ENCODE peak calls at places on chromosomes 4 and X, in eight cellular contexts. One of them, this sample, is unnamed.

GRCh38 chrX:122913764-122914163 is 270.3 kb upstream of the GRIA3 start:
- DNase-seq in K562: no peak
- DNase-seq in endothelial cell of umbilical vein: no peak
- DNase-seq in HepG2: no peak
- DNase-seq in GM12878: no peak
- DNase-seq in HCT116: no peak
- DNase-seq in H1: no peak
- DNase-seq in A549: no peak
- DNase-seq in this sample: no peak

GRCh38 chr4:181645489-181645888 is 597.7 kb upstream of the TENM3 start:
- DNase-seq in endothelial cell of umbilical vein: no peak
- DNase-seq in HepG2: no peak
- DNase-seq in GM12878: no peak
- DNase-seq in HCT116: no peak
- DNase-seq in K562: no peak
- DNase-seq in H1: no peak
- DNase-seq in A549: no peak
- DNase-seq in this sample: no peak

GRCh38 chr4:107153228-107153627 is 117.1 kb upstream of the DKK2 start:
- DNase-seq in K562: no peak
- DNase-seq in HepG2: peak
- DNase-seq in A549: peak
- DNase-seq in endothelial cell of umbilical vein: peak
- DNase-seq in GM12878: no peak
- DNase-seq in HCT116: no peak
- DNase-seq in H1: peak
- DNase-seq in this sample: peak

GRCh38 chr4:8852118-8852704 is 19.4 kb downstream of the HMX1 start:
- DNase-seq in A549: no peak
- DNase-seq in H1: no peak
- DNase-seq in endothelial cell of umbilical vein: no peak
- DNase-seq in GM12878: no peak
- DNase-seq in HCT116: no peak
- DNase-seq in K562: no peak
- DNase-seq in HepG2: no peak
- DNase-seq in this sample: no peak

GRCh38 chrX:102067966-102068723 is 57.3 kb upstream of the TCEAL2 start:
- DNase-seq in endothelial cell of umbilical vein: peak
- DNase-seq in HepG2: peak
- DNase-seq in H1: no peak
- DNase-seq in HCT116: no peak
- DNase-seq in K562: peak
- DNase-seq in A549: peak
- DNase-seq in GM12878: peak
- DNase-seq in this sample: peak

GRCh38 chr4:140764785-140765392 is 8.7 kb upstream of the TBC1D9 start:
- DNase-seq in A549: peak
- DNase-seq in K562: no peak
- DNase-seq in GM12878: no peak
- DNase-seq in HCT116: no peak
- DNase-seq in HepG2: no peak
- DNase-seq in H1: no peak
- DNase-seq in endothelial cell of umbilical vein: no peak
- DNase-seq in this sample: no peak

GRCh38 chr4:81453024-81453423 is 18.7 kb downstream of the RASGEF1B start:
- DNase-seq in A549: no peak
- DNase-seq in GM12878: no peak
- DNase-seq in K562: no peak
- DNase-seq in HepG2: no peak
- DNase-seq in H1: no peak
- DNase-seq in HCT116: no peak
- DNase-seq in endothelial cell of umbilical vein: no peak
- DNase-seq in this sample: no peak

GRCh38 chrX:31236231-31236630 is 164.4 kb upstream of the FTHL17 start:
- DNase-seq in H1: no peak
- DNase-seq in GM12878: no peak
- DNase-seq in HCT116: no peak
- DNase-seq in K562: no peak
- DNase-seq in endothelial cell of umbilical vein: no peak
- DNase-seq in HepG2: no peak
- DNase-seq in A549: no peak
- DNase-seq in this sample: no peak

GRCh38 chrX:132433551-132433950 is 55.3 kb downstream of the MBNL3 start:
- DNase-seq in HCT116: no peak
- DNase-seq in endothelial cell of umbilical vein: no peak
- DNase-seq in K562: no peak
- DNase-seq in A549: no peak
- DNase-seq in GM12878: no peak
- DNase-seq in H1: no peak
- DNase-seq in HepG2: peak
- DNase-seq in this sample: no peak

GRCh38 chr4:88758264-88758663 is 60.6 kb upstream of the NAP1L5 start:
- DNase-seq in endothelial cell of umbilical vein: peak
- DNase-seq in HCT116: no peak
- DNase-seq in K562: peak
- DNase-seq in H1: no peak
- DNase-seq in HepG2: no peak
- DNase-seq in A549: no peak
- DNase-seq in GM12878: no peak
- DNase-seq in this sample: no peak

GRCh38 chrX:13478740-13479451 is 90.5 kb upstream of the EGFL6 start:
- DNase-seq in A549: no peak
- DNase-seq in K562: no peak
- DNase-seq in endothelial cell of umbilical vein: no peak
- DNase-seq in GM12878: no peak
- DNase-seq in H1: no peak
- DNase-seq in HepG2: no peak
- DNase-seq in HCT116: no peak
- DNase-seq in this sample: no peak

GRCh38 chr4:108775921-108776320 is 13.1 kb upstream of the ETNPPL start:
- DNase-seq in endothelial cell of umbilical vein: no peak
- DNase-seq in H1: no peak
- DNase-seq in HepG2: no peak
- DNase-seq in GM12878: no peak
- DNase-seq in HCT116: no peak
- DNase-seq in A549: no peak
- DNase-seq in K562: no peak
- DNase-seq in this sample: no peak

GRCh38 chrX:12322031-12322430 is 183.8 kb downstream of the FRMPD4 start:
- DNase-seq in HCT116: no peak
- DNase-seq in A549: no peak
- DNase-seq in GM12878: no peak
- DNase-seq in K562: no peak
- DNase-seq in H1: no peak
- DNase-seq in HepG2: no peak
- DNase-seq in endothelial cell of umbilical vein: no peak
- DNase-seq in this sample: no peak

GRCh38 chr4:143587703-143588102 is 74.2 kb downstream of the SMARCA5 start:
- DNase-seq in A549: peak
- DNase-seq in GM12878: no peak
- DNase-seq in HepG2: no peak
- DNase-seq in K562: peak
- DNase-seq in H1: no peak
- DNase-seq in HCT116: peak
- DNase-seq in endothelial cell of umbilical vein: peak
- DNase-seq in this sample: peak

GRCh38 chrX:153744210-153745066 is 19.6 kb upstream of the PLXNB3 start:
- DNase-seq in A549: peak
- DNase-seq in HCT116: no peak
- DNase-seq in H1: peak
- DNase-seq in K562: no peak
- DNase-seq in GM12878: no peak
- DNase-seq in endothelial cell of umbilical vein: peak
- DNase-seq in HepG2: no peak
- DNase-seq in this sample: no peak

GRCh38 chrX:126847143-126847542 is 27.6 kb downstream of the PRR32 start:
- DNase-seq in K562: no peak
- DNase-seq in HepG2: no peak
- DNase-seq in HCT116: no peak
- DNase-seq in A549: no peak
- DNase-seq in endothelial cell of umbilical vein: no peak
- DNase-seq in GM12878: no peak
- DNase-seq in H1: no peak
- DNase-seq in this sample: no peak

GRCh38 chrX:107711521-107712041 is 64.0 kb downstream of the TSC22D3 start:
- DNase-seq in HCT116: no peak
- DNase-seq in endothelial cell of umbilical vein: no peak
- DNase-seq in H1: no peak
- DNase-seq in A549: no peak
- DNase-seq in HepG2: no peak
- DNase-seq in K562: no peak
- DNase-seq in GM12878: no peak
- DNase-seq in this sample: no peak

GRCh38 chr4:113683143-113683542 is 78.4 kb downstream of the CAMK2D start:
- DNase-seq in A549: no peak
- DNase-seq in H1: no peak
- DNase-seq in endothelial cell of umbilical vein: no peak
- DNase-seq in HepG2: no peak
- DNase-seq in GM12878: peak
- DNase-seq in K562: no peak
- DNase-seq in HCT116: no peak
- DNase-seq in this sample: no peak

GRCh38 chr4:82745173-82745842 is 53.3 kb downstream of the SCD5 start:
- DNase-seq in HepG2: no peak
- DNase-seq in K562: no peak
- DNase-seq in A549: no peak
- DNase-seq in endothelial cell of umbilical vein: no peak
- DNase-seq in GM12878: no peak
- DNase-seq in HCT116: no peak
- DNase-seq in H1: no peak
- DNase-seq in this sample: no peak

GRCh38 chrX:133913658-133914388 is 71.6 kb downstream of the GPC3 start:
- DNase-seq in K562: no peak
- DNase-seq in A549: no peak
- DNase-seq in GM12878: no peak
- DNase-seq in HepG2: no peak
- DNase-seq in H1: no peak
- DNase-seq in HCT116: no peak
- DNase-seq in endothelial cell of umbilical vein: no peak
- DNase-seq in this sample: no peak

GRCh38 chrX:33175201-33175600 is 36.1 kb downstream of the DMD start:
- DNase-seq in A549: no peak
- DNase-seq in HepG2: no peak
- DNase-seq in HCT116: no peak
- DNase-seq in endothelial cell of umbilical vein: no peak
- DNase-seq in K562: no peak
- DNase-seq in GM12878: no peak
- DNase-seq in H1: no peak
- DNase-seq in this sample: no peak

GRCh38 chr4:88077911-88078310 is 70.5 kb downstream of the PKD2 start:
- DNase-seq in endothelial cell of umbilical vein: no peak
- DNase-seq in HCT116: no peak
- DNase-seq in K562: no peak
- DNase-seq in HepG2: no peak
- DNase-seq in A549: no peak
- DNase-seq in GM12878: no peak
- DNase-seq in H1: no peak
- DNase-seq in this sample: no peak

GRCh38 chr4:168886361-168886760 is 123.7 kb downstream of the CBR4 start:
- DNase-seq in H1: no peak
- DNase-seq in A549: peak
- DNase-seq in endothelial cell of umbilical vein: no peak
- DNase-seq in K562: no peak
- DNase-seq in HepG2: no peak
- DNase-seq in GM12878: no peak
- DNase-seq in HCT116: peak
- DNase-seq in this sample: no peak

GRCh38 chrX:152038798-152039197 is 64.3 kb upstream of the GABRE start:
- DNase-seq in A549: no peak
- DNase-seq in H1: no peak
- DNase-seq in K562: no peak
- DNase-seq in GM12878: no peak
- DNase-seq in endothelial cell of umbilical vein: no peak
- DNase-seq in HCT116: no peak
- DNase-seq in HepG2: peak
- DNase-seq in this sample: no peak

GRCh38 chr4:139176299-139177048 is 544 bp downstream of the ELF2 start:
- DNase-seq in H1: peak
- DNase-seq in HCT116: peak
- DNase-seq in HepG2: peak
- DNase-seq in GM12878: no peak
- DNase-seq in K562: peak
- DNase-seq in endothelial cell of umbilical vein: peak
- DNase-seq in A549: peak
- DNase-seq in this sample: peak
- TF ChIP-seq POLR2A in H1: peak
- TF ChIP-seq POLR2A in HCT116: no peak
- TF ChIP-seq POLR2A in HepG2: peak
- TF ChIP-seq POLR2A in GM12878: peak
- TF ChIP-seq POLR2A in K562: peak
- TF ChIP-seq POLR2A in endothelial cell of umbilical vein: peak
- TF ChIP-seq POLR2A in A549: no peak
- TF ChIP-seq POLR2A in this sample: no peak

GRCh38 chr4:130703211-130703920 is 1607.4 kb downstream of the C4orf33 start:
- DNase-seq in endothelial cell of umbilical vein: no peak
- DNase-seq in K562: no peak
- DNase-seq in A549: no peak
- DNase-seq in HCT116: no peak
- DNase-seq in GM12878: no peak
- DNase-seq in H1: no peak
- DNase-seq in HepG2: no peak
- DNase-seq in this sample: no peak
- TF ChIP-seq MAX in endothelial cell of umbilical vein: no peak
- TF ChIP-seq MAX in K562: no peak
- TF ChIP-seq MAX in A549: no peak
- TF ChIP-seq MAX in HCT116: no peak
- TF ChIP-seq MAX in GM12878: no peak
- TF ChIP-seq MAX in H1: no peak
- TF ChIP-seq MAX in HepG2: no peak
- TF ChIP-seq MAX in this sample: no peak

DNA sequence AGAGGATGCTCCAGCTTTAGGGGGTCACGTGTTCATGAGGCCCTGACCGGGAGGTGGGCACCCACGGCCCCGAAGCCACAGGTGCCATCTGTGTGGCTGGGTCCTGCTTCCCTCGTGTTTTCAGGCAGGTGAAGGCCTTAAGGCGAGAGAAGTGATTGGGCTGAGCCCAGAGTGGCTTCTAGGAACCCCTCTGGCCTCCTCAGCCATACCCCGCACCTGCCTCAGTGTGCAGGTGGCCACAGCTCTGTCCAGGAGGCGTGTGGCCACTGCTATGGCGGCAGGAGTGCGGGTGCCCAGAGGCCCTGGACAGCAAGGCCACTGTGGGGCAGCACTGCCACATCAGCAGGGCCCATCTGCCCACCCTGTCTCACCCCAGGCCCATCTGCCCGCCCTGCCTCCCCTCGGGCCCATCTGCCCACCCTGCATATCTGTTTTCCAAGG is 25.0 kb downstream of the NKX1-1 start:
- DNase-seq in K562: no peak
- DNase-seq in H1: no peak
- DNase-seq in HCT116: no peak
- DNase-seq in HepG2: no peak
- DNase-seq in endothelial cell of umbilical vein: no peak
- DNase-seq in A549: no peak
- DNase-seq in GM12878: no peak
- DNase-seq in this sample: no peak
- TF ChIP-seq CTCF in K562: no peak
- TF ChIP-seq CTCF in H1: no peak
- TF ChIP-seq CTCF in HCT116: no peak
- TF ChIP-seq CTCF in HepG2: no peak
- TF ChIP-seq CTCF in endothelial cell of umbilical vein: no peak
- TF ChIP-seq CTCF in A549: no peak
- TF ChIP-seq CTCF in GM12878: no peak
- TF ChIP-seq CTCF in this sample: no peak

GRCh38 chr4:55707507-55707906 is 71.4 kb upstream of the NMU start:
- DNase-seq in GM12878: no peak
- DNase-seq in HepG2: no peak
- DNase-seq in HCT116: no peak
- DNase-seq in K562: no peak
- DNase-seq in H1: no peak
- DNase-seq in A549: no peak
- DNase-seq in endothelial cell of umbilical vein: no peak
- DNase-seq in this sample: no peak

GRCh38 chr4:55706526-55706925 is 70.4 kb upstream of the NMU start:
- DNase-seq in HepG2: no peak
- DNase-seq in HCT116: no peak
- DNase-seq in H1: no peak
- DNase-seq in GM12878: no peak
- DNase-seq in endothelial cell of umbilical vein: no peak
- DNase-seq in K562: no peak
- DNase-seq in A549: no peak
- DNase-seq in this sample: no peak
- TF ChIP-seq POLR2A in HepG2: no peak
- TF ChIP-seq POLR2A in HCT116: no peak
- TF ChIP-seq POLR2A in H1: no peak
- TF ChIP-seq POLR2A in GM12878: no peak
- TF ChIP-seq POLR2A in endothelial cell of umbilical vein: no peak
- TF ChIP-seq POLR2A in K562: no peak
- TF ChIP-seq POLR2A in A549: no peak
- TF ChIP-seq POLR2A in this sample: no peak

This sample was measured in NB4.